ENCODE peak calls at places on chromosomes 16 and 17, in ten cellular contexts. R is cardiac muscle cell; J is cardiac fibroblast; G is GM23338; I is SW480; D is AG10803; X is breast epithelium; F is pons; E is stimulated activated CD4-positive, alpha-beta T cell treated with anti-CD3 and anti-CD28 coated beads, TNF-alpha, amount 100 ng/mL, for 24 hours; A is brain pericyte. T is an unnamed sample.

GRCh38 chr16:82924075-82924854 is 297.5 kb downstream of the CDH13 start:
- DNase-seq in E (no peak), G (no peak), R (no peak), A (no peak), F (no peak), D (no peak), X (no peak), I (peak; percentile 79), J (no peak), T (no peak)

GRCh38 chr17:22268214-22268911 is 576.0 kb downstream of the KCNJ18 start:
- DNase-seq in F (no peak), R (no peak), I (no peak), E (no peak), X (no peak), J (no peak), A (no peak), D (no peak), G (no peak), T (no peak)

GRCh38 chr16:24208710-24209109 is 47.4 kb upstream of the CACNG3 start:
- DNase-seq in R (no peak), I (no peak), J (no peak), F (peak; percentile 96), X (no peak), A (no peak), G (peak; percentile 48), D (no peak), E (no peak), T (no peak)

GRCh38 chr17:77968788-77969187 is 10.3 kb downstream of the TNRC6C start:
- DNase-seq in E (no peak), J (no peak), X (no peak), A (no peak), R (no peak), F (no peak), I (no peak), G (no peak), D (no peak), T (no peak)

GRCh38 chr16:3149630-3150345 is 15.0 kb downstream of the ZNF213 start:
- DNase-seq in G (peak; percentile 89), J (peak; percentile 65), A (no peak), I (peak; percentile 73), X (peak; percentile 45), D (peak; percentile 63), F (no peak), E (peak; percentile 61), R (peak; percentile 83), T (peak; percentile 77)

GRCh38 chr17:885971-886571 is 93.5 kb downstream of the NXN start:
- DNase-seq in I (no peak), G (no peak), E (no peak), D (no peak), R (no peak), J (no peak), A (no peak), F (peak; percentile 37), X (peak; percentile 63), T (no peak)

GRCh38 chr17:74288785-74289184 is 14.8 kb downstream of the DNAI2 start:
- DNase-seq in G (no peak), F (no peak), J (no peak), E (peak; percentile 28), A (no peak), R (no peak), I (no peak), D (no peak), X (no peak), T (peak; percentile 74)

GRCh38 chr17:17698869-17699351 is 17.7 kb downstream of the RAI1 start:
- DNase-seq in G (peak; percentile 70), A (no peak), F (peak; percentile 54), J (no peak), I (no peak), X (no peak), R (no peak), D (no peak), E (no peak), T (no peak)

GRCh38 chr17:33291248-33292183 is 1.6 kb downstream of the ASIC2 start:
- DNase-seq in R (peak; percentile 24), I (no peak), X (no peak), D (peak; percentile 8), J (peak; percentile 45), E (peak; percentile 4), F (no peak), G (peak; percentile 71), A (no peak), T (no peak)

GRCh38 chr16:17177242-17177967 is 293.4 kb downstream of the XYLT1 start:
- DNase-seq in E (no peak), I (no peak), G (no peak), F (no peak), A (no peak), D (peak; percentile 51), X (no peak), R (no peak), J (peak; percentile 14), T (no peak)

GRCh38 chr16:85471469-85472431 is 141.4 kb upstream of the GSE1 start:
- DNase-seq in I (peak; percentile 75), X (peak; percentile 82), E (no peak), R (peak; percentile 39), A (no peak), F (no peak), D (no peak), G (no peak), J (no peak), T (no peak)

GRCh38 chr17:31549121-31549524 is 157.6 kb downstream of the RAB11FIP4 start:
- DNase-seq in D (no peak), F (peak; percentile 70), I (peak; percentile 48), R (no peak), A (no peak), X (no peak), G (no peak), J (no peak), E (no peak), T (no peak)

GRCh38 chr16:24430937-24431760 is 108.2 kb upstream of the RBBP6 start:
- DNase-seq in I (peak; percentile 81), A (no peak), D (no peak), X (no peak), G (no peak), R (no peak), E (no peak), J (no peak), F (no peak), T (no peak)

GRCh38 chr16:66904846-66905632 is 13.6 kb downstream of the CDH16 start:
- DNase-seq in A (no peak), X (no peak), E (no peak), J (no peak), F (no peak), G (no peak), R (no peak), D (no peak), I (no peak), T (no peak)

GRCh38 chr16:81415757-81416156 is 28.9 kb upstream of the CMIP start:
- DNase-seq in R (no peak), J (no peak), E (no peak), D (no peak), G (peak; percentile 67), A (no peak), X (no peak), F (no peak), I (no peak), T (no peak)

GRCh38 chr17:72580321-72581127 is 459.7 kb downstream of the SOX9 start:
- DNase-seq in F (peak; percentile 40), G (no peak), I (peak; percentile 96), A (no peak), E (no peak), R (no peak), J (no peak), D (no peak), X (peak; percentile 82), T (no peak)

GRCh38 chr17:55344514-55344997 is 77.1 kb downstream of the MMD start:
- DNase-seq in I (no peak), J (no peak), G (no peak), R (no peak), X (no peak), E (no peak), F (no peak), A (no peak), D (no peak), T (peak; percentile 17)

GRCh38 chr17:79974786-79975497 is 60.7 kb downstream of the TBC1D16 start:
- DNase-seq in A (no peak), J (no peak), F (no peak), R (no peak), X (no peak), I (no peak), E (no peak), G (peak; percentile 88), D (no peak), T (no peak)

GRCh38 chr16:86874141-86874540 is 295.8 kb downstream of the FOXL1 start:
- DNase-seq in D (no peak), R (peak; percentile 20), I (no peak), A (no peak), X (no peak), J (peak; percentile 36), E (peak; percentile 32), G (peak; percentile 74), F (no peak), T (peak; percentile 7)

GRCh38 chr16:67528222-67528869 is at the start of gene RIPOR1:
- DNase-seq in G (peak; percentile 66), X (no peak), R (peak; percentile 33), E (peak; percentile 54), F (peak; percentile 21), I (peak; percentile 43), J (no peak), D (peak; percentile 28), A (no peak), T (no peak)

GRCh38 chr16:19113577-19114358 is at the start of gene ITPRIPL2:
- DNase-seq in G (peak; percentile 76), R (peak; percentile 97), F (peak; percentile 44), E (no peak), I (peak; percentile 71), X (peak; percentile 73), D (peak; percentile 94), A (no peak), J (peak; percentile 95), T (peak; percentile 71)

GRCh38 chr16:67551972-67552371 is 10.4 kb upstream of the CTCF start:
- DNase-seq in A (no peak), J (no peak), D (no peak), F (no peak), X (no peak), I (no peak), G (no peak), E (no peak), R (no peak), T (no peak)

GRCh38 chr17:75785770-75786538 is 1.3 kb downstream of the UNK start:
- DNase-seq in E (peak; percentile 9), J (peak; percentile 68), A (no peak), F (peak; percentile 67), I (no peak), R (peak; percentile 55), G (no peak), D (peak; percentile 54), X (no peak), T (no peak)

T was measured in stimulated activated effector memory CD8-positive, alpha-beta T cell treated with anti-CD3 and anti-CD28 coated beads, Interleukin-12 subunit alpha, Interleukin-12 subunit beta, amount 100 ng/mL, for 72 hours.